ENCODE peak calls at places on chromosomes 13 and 19, in eight cellular contexts. F is substantia nigra, V is HT-29, E is endodermal cell, Q is PC-9, I is A172, G is OCI-LY7, K is NCI-H446. D is an unnamed sample.
A peak's percentile ranks its signal among the peaks of the same experiment; 100 is the strongest.

GRCh38 chr19:46368116-46368515 is 21.2 kb downstream of the PPP5C start:
- DNase-seq in F (no peak), V (no peak), E (no peak), Q (no peak), I (no peak), G (no peak), K (no peak), D (no peak)

GRCh38 chr13:106121173-106121754 is 414.2 kb downstream of the EFNB2 start:
- DNase-seq in F (no peak), V (no peak), E (no peak), Q (no peak), I (no peak), G (no peak), K (no peak), D (peak; percentile 37)

GRCh38 chr19:8355631-8356402 is 8.1 kb upstream of the ANGPTL4 start:
- DNase-seq in F (no peak), V (peak; percentile 26), E (no peak), Q (peak; percentile 70), I (peak; percentile 99), G (no peak), K (no peak), D (peak; percentile 100)

GRCh38 chr19:1412323-1412923 is 5.0 kb downstream of the DAZAP1 start:
- DNase-seq in F (no peak), V (no peak), E (no peak), Q (no peak), I (no peak), G (no peak), K (no peak), D (no peak)

GRCh38 chr13:75366380-75367280 is 115.3 kb downstream of the TBC1D4 start:
- DNase-seq in F (no peak), V (no peak), E (no peak), Q (no peak), I (no peak), G (no peak), K (no peak), D (no peak)

GRCh38 chr19:18478545-18479311 is 40.8 kb upstream of the ISYNA1 start:
- DNase-seq in F (peak; percentile 66), V (peak; percentile 38), E (no peak), Q (peak; percentile 55), I (peak; percentile 93), G (peak; percentile 83), K (no peak), D (peak; percentile 94)

GRCh38 chr19:10420444-10421239 is at the start of gene PDE4A:
- DNase-seq in F (no peak), V (no peak), E (peak; percentile 85), Q (no peak), I (peak; percentile 23), G (peak; percentile 89), K (peak; percentile 64), D (no peak)

GRCh38 chr13:78524936-78525335 is 78.4 kb downstream of the POU4F1 start:
- DNase-seq in F (no peak), V (no peak), E (no peak), Q (no peak), I (no peak), G (no peak), K (no peak), D (no peak)

GRCh38 chr19:3034845-3035541 is 5.9 kb upstream of the TLE2 start:
- DNase-seq in F (no peak), V (peak; percentile 33), E (no peak), Q (peak; percentile 24), I (peak; percentile 79), G (peak; percentile 62), K (no peak), D (peak; percentile 66)

GRCh38 chr19:41774515-41774980 is 19.2 kb downstream of the CEACAM6 start:
- DNase-seq in F (no peak), V (peak; percentile 100), E (no peak), Q (peak; percentile 90), I (no peak), G (no peak), K (no peak), D (no peak)

GRCh38 chr13:45220403-45220802 is 19.6 kb upstream of the KCTD4 start:
- DNase-seq in F (no peak), V (no peak), E (no peak), Q (no peak), I (no peak), G (no peak), K (no peak), D (no peak)

GRCh38 chr13:23440821-23441608 is 7.5 kb upstream of the SACS start:
- DNase-seq in F (no peak), V (no peak), E (no peak), Q (peak; percentile 10), I (peak; percentile 73), G (no peak), K (no peak), D (peak; percentile 84)

GRCh38 chr13:111326621-111326965 is 6.2 kb downstream of the TEX29 start:
- DNase-seq in F (no peak), V (no peak), E (no peak), Q (no peak), I (no peak), G (no peak), K (no peak), D (no peak)

GRCh38 chr19:38932425-38933179 is 1.9 kb downstream of the MRPS12 start:
- DNase-seq in F (no peak), V (peak; percentile 47), E (peak; percentile 70), Q (no peak), I (no peak), G (peak; percentile 70), K (peak; percentile 61), D (no peak)

GRCh38 chr19:13841339-13842293 is 35.3 kb upstream of the NANOS3 start:
- DNase-seq in F (no peak), V (peak; percentile 54), E (peak; percentile 63), Q (no peak), I (no peak), G (no peak), K (no peak), D (peak; percentile 63)

GRCh38 chr13:110233181-110233641 is 73.7 kb downstream of the COL4A1 start:
- DNase-seq in F (no peak), V (no peak), E (peak; percentile 13), Q (no peak), I (peak; percentile 68), G (no peak), K (no peak), D (peak; percentile 64)